ENCODE peak calls at places on chromosomes 4 and X, in four cellular contexts. One of them, this sample, is unnamed.

GRCh38 chr4:153611679-153612078 is 72.4 kb upstream of the TLR2 start:
- DNase-seq in K562: no peak
- DNase-seq in SK-N-SH: no peak
- DNase-seq in A549: no peak
- DNase-seq in this sample: peak

GRCh38 chr4:180292339-180292738 is 1950.9 kb upstream of the TENM3 start:
- DNase-seq in A549: no peak
- DNase-seq in SK-N-SH: no peak
- DNase-seq in K562: no peak
- DNase-seq in this sample: no peak

GRCh38 chr4:108372678-108373077 is 203.9 kb upstream of the LEF1 start:
- DNase-seq in SK-N-SH: no peak
- DNase-seq in A549: no peak
- DNase-seq in K562: no peak
- DNase-seq in this sample: no peak

GRCh38 chr4:17316566-17316965 is 195.3 kb downstream of the QDPR start:
- DNase-seq in SK-N-SH: no peak
- DNase-seq in A549: no peak
- DNase-seq in K562: no peak
- DNase-seq in this sample: peak

GRCh38 chrX:3697701-3698279 is 15.7 kb downstream of the PRKX start:
- DNase-seq in A549: no peak
- DNase-seq in SK-N-SH: no peak
- DNase-seq in K562: no peak
- DNase-seq in this sample: peak

GRCh38 chr4:7650606-7651400 is 216.1 kb upstream of the PSAPL1 start:
- DNase-seq in SK-N-SH: no peak
- DNase-seq in K562: peak
- DNase-seq in A549: no peak
- DNase-seq in this sample: no peak

GRCh38 chr4:188781655-188782054 is 642.4 kb downstream of the TRIML1 start:
- DNase-seq in A549: peak
- DNase-seq in SK-N-SH: peak
- DNase-seq in K562: no peak
- DNase-seq in this sample: peak

GRCh38 chrX:111376897-111377601 is 34.9 kb downstream of the DCX start:
- DNase-seq in K562: no peak
- DNase-seq in A549: no peak
- DNase-seq in SK-N-SH: no peak
- DNase-seq in this sample: no peak

GRCh38 chr4:186191266-186192067 is at the start of gene CYP4V2:
- DNase-seq in SK-N-SH: peak
- DNase-seq in K562: peak
- DNase-seq in A549: peak
- DNase-seq in this sample: peak

GRCh38 chr4:120291541-120291940 is 224.9 kb upstream of the MAD2L1 start:
- DNase-seq in A549: no peak
- DNase-seq in SK-N-SH: no peak
- DNase-seq in K562: no peak
- DNase-seq in this sample: no peak

GRCh38 chr4:151712777-151713176 is 48.0 kb downstream of the GATB start:
- DNase-seq in K562: no peak
- DNase-seq in SK-N-SH: no peak
- DNase-seq in A549: no peak
- DNase-seq in this sample: no peak

GRCh38 chrX:153628665-153629064 is 18.3 kb upstream of the DUSP9 start:
- DNase-seq in A549: no peak
- DNase-seq in SK-N-SH: peak
- DNase-seq in K562: no peak
- DNase-seq in this sample: no peak

GRCh38 chrX:19569121-19569805 is 54.0 kb upstream of the MAP3K15 start:
- DNase-seq in A549: no peak
- DNase-seq in SK-N-SH: no peak
- DNase-seq in K562: no peak
- DNase-seq in this sample: no peak

GRCh38 chrX:153744210-153745066 is 19.6 kb upstream of the PLXNB3 start:
- DNase-seq in K562: no peak
- DNase-seq in SK-N-SH: peak
- DNase-seq in A549: peak
- DNase-seq in this sample: no peak

GRCh38 chr4:40405194-40405593 is 70.1 kb downstream of the CHRNA9 start:
- DNase-seq in A549: no peak
- DNase-seq in SK-N-SH: no peak
- DNase-seq in K562: no peak
- DNase-seq in this sample: no peak

GRCh38 chrX:120428309-120428708 is 40.8 kb downstream of the LAMP2 start:
- DNase-seq in SK-N-SH: no peak
- DNase-seq in K562: no peak
- DNase-seq in A549: no peak
- DNase-seq in this sample: no peak

GRCh38 chr4:1060121-1060520 is 48.7 kb downstream of the FGFRL1 start:
- DNase-seq in A549: no peak
- DNase-seq in SK-N-SH: no peak
- DNase-seq in K562: no peak
- DNase-seq in this sample: no peak

GRCh38 chr4:182604161-182604591 is 313.0 kb downstream of the DCTD start:
- DNase-seq in A549: no peak
- DNase-seq in K562: no peak
- DNase-seq in SK-N-SH: no peak
- DNase-seq in this sample: peak

GRCh38 chrX:111568356-111568755 is 56.9 kb downstream of the SERTM2 start:
- DNase-seq in K562: peak
- DNase-seq in A549: peak
- DNase-seq in SK-N-SH: peak
- DNase-seq in this sample: peak

GRCh38 chrX:20432048-20432447 is 165.3 kb upstream of the RPS6KA3 start:
- DNase-seq in A549: peak
- DNase-seq in SK-N-SH: no peak
- DNase-seq in K562: no peak
- DNase-seq in this sample: peak

GRCh38 chr4:108881190-108881589 is 118.3 kb upstream of the ETNPPL start:
- DNase-seq in A549: no peak
- DNase-seq in SK-N-SH: no peak
- DNase-seq in K562: no peak
- DNase-seq in this sample: peak

GRCh38 chrX:123138473-123138872 is 45.6 kb upstream of the GRIA3 start:
- DNase-seq in K562: no peak
- DNase-seq in SK-N-SH: no peak
- DNase-seq in A549: no peak
- DNase-seq in this sample: no peak

GRCh38 chr4:64882311-64883086 is 473.2 kb upstream of the TECRL start:
- DNase-seq in K562: no peak
- DNase-seq in A549: no peak
- DNase-seq in SK-N-SH: no peak
- DNase-seq in this sample: no peak
- TF ChIP-seq SMC3 in K562: no peak
- TF ChIP-seq SMC3 in A549: no peak
- TF ChIP-seq SMC3 in SK-N-SH: no peak
- TF ChIP-seq SMC3 in this sample: no peak

DNA sequence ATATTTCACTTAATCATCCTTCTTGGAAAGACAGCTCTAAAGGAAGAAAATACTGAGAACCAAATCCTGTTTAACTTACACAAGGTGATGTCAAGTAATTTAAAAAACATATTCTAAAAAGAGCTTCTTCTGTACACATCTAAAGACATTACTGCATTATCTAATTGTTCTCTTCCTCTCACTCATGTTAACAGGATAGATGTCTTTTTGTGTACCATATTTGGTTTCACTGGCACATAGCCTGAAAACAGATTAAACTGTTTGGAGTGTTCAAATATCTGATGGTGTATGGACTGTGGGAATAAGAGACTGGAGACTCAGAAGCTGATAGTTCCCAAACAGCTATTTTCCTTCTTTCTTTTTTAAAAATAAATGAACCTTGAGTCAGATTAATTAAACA is 213.3 kb upstream of the MAB21L2 start:
- DNase-seq in K562: no peak
- DNase-seq in A549: no peak
- DNase-seq in SK-N-SH: peak
- DNase-seq in this sample: peak
- TF ChIP-seq SMC3 in K562: no peak
- TF ChIP-seq SMC3 in A549: no peak
- TF ChIP-seq SMC3 in SK-N-SH: no peak
- TF ChIP-seq SMC3 in this sample: no peak

GRCh38 chr4:88415982-88416381 is 37.3 kb downstream of the HERC6 start:
- DNase-seq in K562: no peak
- DNase-seq in SK-N-SH: no peak
- DNase-seq in A549: no peak
- DNase-seq in this sample: no peak
- TF ChIP-seq SMC3 in K562: no peak
- TF ChIP-seq SMC3 in SK-N-SH: no peak
- TF ChIP-seq SMC3 in A549: no peak
- TF ChIP-seq SMC3 in this sample: no peak

DNA sequence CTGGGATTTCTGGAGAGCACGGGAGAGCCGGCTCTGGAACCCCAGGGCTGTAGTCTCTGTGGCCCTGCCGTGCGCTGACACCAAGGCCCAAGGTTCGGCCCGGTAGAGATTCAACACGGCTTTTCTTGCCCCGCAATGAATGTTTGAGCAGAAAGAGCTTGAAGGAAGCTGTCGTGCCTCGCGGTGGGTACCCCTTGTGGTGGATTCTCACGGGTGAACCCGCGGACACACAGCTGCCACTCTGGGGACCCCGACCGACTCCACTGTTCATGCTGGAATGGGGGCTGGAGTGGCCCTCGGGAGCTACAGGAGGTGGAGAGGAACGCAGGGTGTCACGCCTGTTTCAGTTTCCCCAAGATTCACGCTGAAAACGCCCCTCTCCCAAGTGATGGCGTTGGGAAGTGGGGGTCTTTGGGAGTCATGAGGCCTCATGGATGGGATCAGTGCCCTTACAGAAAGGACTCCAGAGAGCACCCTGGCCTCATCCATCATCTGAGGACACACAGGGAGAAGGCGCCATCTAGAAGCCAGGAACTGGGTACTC is 6.6 kb downstream of the SLC25A6 start:
- DNase-seq in A549: no peak
- DNase-seq in SK-N-SH: peak
- DNase-seq in K562: no peak
- DNase-seq in this sample: no peak
- TF ChIP-seq SMC3 in A549: no peak
- TF ChIP-seq SMC3 in SK-N-SH: no peak
- TF ChIP-seq SMC3 in K562: no peak
- TF ChIP-seq SMC3 in this sample: no peak

GRCh38 chr4:80237992-80238391 is 28.5 kb upstream of the FGF5 start:
- DNase-seq in K562: no peak
- DNase-seq in SK-N-SH: no peak
- DNase-seq in A549: peak
- DNase-seq in this sample: peak
- TF ChIP-seq SMC3 in K562: no peak
- TF ChIP-seq SMC3 in SK-N-SH: no peak
- TF ChIP-seq SMC3 in A549: no peak
- TF ChIP-seq SMC3 in this sample: no peak

This sample was measured in IMR-90.